ENCODE peak calls at places on chromosomes 6 and 20, in nine cellular contexts. U, S, I, O, X, E, P, T and F are unnamed samples.

GRCh38 chr20:50309280-50309763 is 118.7 kb downstream of the CEBPB start:
- DNase-seq in U (no peak), S (no peak), I (no peak), O (no peak), X (no peak), E (no peak), P (no peak), T (no peak), F (no peak)

GRCh38 chr6:148217051-148217450 is 125.6 kb upstream of the SASH1 start:
- DNase-seq in U (no peak), S (no peak), I (no peak), O (no peak), X (no peak), E (no peak), P (no peak), T (no peak), F (no peak)

GRCh38 chr6:112216699-112217551 is 37.4 kb downstream of the LAMA4 start:
- DNase-seq in U (no peak), S (no peak), I (no peak), O (peak), X (no peak), E (no peak), P (no peak), T (no peak), F (no peak)

GRCh38 chr20:62551408-62552323 is 75.9 kb upstream of the GATA5 start:
- DNase-seq in U (no peak), S (no peak), I (no peak), O (no peak), X (no peak), E (peak), P (no peak), T (no peak), F (no peak)

GRCh38 chr6:128303870-128304269 is 216.5 kb downstream of the PTPRK start:
- DNase-seq in U (no peak), S (no peak), I (no peak), O (no peak), X (no peak), E (no peak), P (no peak), T (no peak), F (no peak)

GRCh38 chr6:1890987-1891386 is 281.3 kb downstream of the FOXC1 start:
- DNase-seq in U (no peak), S (no peak), I (no peak), O (no peak), X (no peak), E (no peak), P (no peak), T (no peak), F (no peak)

GRCh38 chr6:82283771-82284420 is 36.4 kb upstream of the IBTK start:
- DNase-seq in U (no peak), S (no peak), I (no peak), O (no peak), X (no peak), E (no peak), P (no peak), T (no peak), F (no peak)

GRCh38 chr6:29964904-29965872 is 22.9 kb downstream of the HLA-A start:
- DNase-seq in U (peak), S (peak), I (peak), O (peak), X (peak), E (peak), P (peak), T (peak), F (peak)

GRCh38 chr20:59835448-59836395 is 97.7 kb downstream of the SYCP2 start:
- DNase-seq in U (peak), S (peak), I (no peak), O (peak), X (peak), E (peak), P (no peak), T (peak), F (no peak)

GRCh38 chr6:41505084-41506049 is 40.8 kb upstream of the FOXP4 start:
- DNase-seq in U (peak), S (peak), I (peak), O (peak), X (peak), E (peak), P (peak), T (peak), F (peak)

GRCh38 chr6:133635447-133635846 is 253.5 kb upstream of the TCF21 start:
- DNase-seq in U (no peak), S (no peak), I (no peak), O (no peak), X (no peak), E (no peak), P (no peak), T (no peak), F (no peak)

DNA sequence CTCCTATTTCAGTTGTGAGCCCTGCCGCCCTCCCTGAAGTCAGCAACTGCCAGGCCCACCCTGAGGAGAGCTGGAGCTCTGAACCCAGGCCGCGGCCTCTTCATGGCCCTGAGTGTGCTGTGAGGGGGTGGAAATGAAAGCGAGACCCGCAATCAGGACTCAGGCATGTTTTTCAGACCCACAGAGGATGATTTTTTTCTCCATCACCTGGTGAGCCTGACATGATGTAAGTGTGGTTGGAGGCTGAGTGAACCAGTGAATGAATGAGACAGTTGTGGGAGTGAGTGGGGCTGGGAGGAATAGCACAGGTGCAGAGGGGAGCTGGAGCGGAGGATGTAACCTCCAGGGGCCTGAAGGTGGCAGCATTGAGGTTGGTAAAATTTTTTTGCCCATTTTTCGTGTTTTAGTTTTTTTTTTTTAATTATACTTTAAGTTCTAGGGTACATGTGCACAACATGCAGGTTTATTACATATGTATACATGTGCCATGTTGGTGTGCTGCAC is 18.3 kb downstream of the RAET1L start:
- DNase-seq in U (peak), S (no peak), I (no peak), O (no peak), X (no peak), E (no peak), P (no peak), T (no peak), F (no peak)
- TF ChIP-seq CTCF in U (no peak), S (peak), I (peak), O (peak), X (peak), E (peak), P (peak), T (peak), F (peak)

GRCh38 chr6:100096356-100096755 is 102.3 kb upstream of the MCHR2 start:
- DNase-seq in U (no peak), S (no peak), I (no peak), O (no peak), X (no peak), E (no peak), P (no peak), T (no peak), F (no peak)

GRCh38 chr6:100100776-100101175 is 106.8 kb upstream of the MCHR2 start:
- DNase-seq in U (no peak), S (no peak), I (no peak), O (no peak), X (no peak), E (no peak), P (no peak), T (no peak), F (no peak)

GRCh38 chr6:100101656-100102055 is 107.6 kb upstream of the MCHR2 start:
- DNase-seq in U (no peak), S (no peak), I (no peak), O (no peak), X (no peak), E (no peak), P (no peak), T (no peak), F (no peak)

GRCh38 chr6:100096936-100097335 is 102.9 kb upstream of the MCHR2 start:
- DNase-seq in U (no peak), S (no peak), I (no peak), O (no peak), X (no peak), E (no peak), P (no peak), T (no peak), F (no peak)

DNA sequence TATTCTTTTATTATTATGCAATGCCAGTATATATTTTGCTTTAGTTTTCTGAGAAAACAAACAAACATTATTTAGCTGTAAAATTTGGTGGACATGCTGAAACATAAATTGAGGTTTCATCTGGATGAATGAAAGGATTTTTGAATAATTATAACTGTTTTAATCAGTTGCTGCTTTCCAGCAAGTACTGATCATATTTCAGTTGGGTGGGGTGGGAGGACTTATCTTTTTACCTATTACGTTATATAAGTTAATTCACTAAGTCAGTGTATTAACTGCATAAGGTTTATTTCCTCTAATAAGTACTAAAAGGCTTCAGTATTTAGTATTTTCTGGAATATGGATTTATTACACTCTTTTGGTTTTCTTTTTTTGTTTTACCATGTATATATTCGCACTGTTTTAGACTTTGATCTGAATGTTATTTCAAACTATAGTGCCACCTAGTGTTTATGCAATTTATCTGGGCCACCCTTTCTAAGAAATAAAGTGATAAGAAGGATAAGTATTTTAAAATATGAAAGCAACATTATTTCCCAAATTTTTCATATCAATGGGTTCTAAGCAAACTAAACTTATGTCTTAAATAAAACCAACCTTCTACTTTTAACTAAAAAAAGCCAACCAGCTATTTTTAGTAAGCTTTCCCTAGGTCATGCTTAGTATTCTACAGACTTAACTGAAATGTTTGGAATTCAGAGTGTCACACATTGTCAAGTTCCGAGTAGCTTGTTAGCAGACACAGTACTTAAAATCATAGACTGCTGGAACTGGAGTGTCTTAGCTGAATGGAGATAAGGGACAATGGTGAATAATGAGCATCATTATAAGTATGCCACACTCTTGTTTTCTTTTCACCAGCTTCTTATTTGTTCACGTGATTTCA is 105.4 kb upstream of the MCHR2 start:
- DNase-seq in U (no peak), S (no peak), I (no peak), O (peak), X (no peak), E (no peak), P (no peak), T (no peak), F (no peak)
- TF ChIP-seq CTCF in U (no peak), S (peak), I (peak), O (peak), X (no peak), E (no peak), P (peak), T (peak), F (peak)

DNA sequence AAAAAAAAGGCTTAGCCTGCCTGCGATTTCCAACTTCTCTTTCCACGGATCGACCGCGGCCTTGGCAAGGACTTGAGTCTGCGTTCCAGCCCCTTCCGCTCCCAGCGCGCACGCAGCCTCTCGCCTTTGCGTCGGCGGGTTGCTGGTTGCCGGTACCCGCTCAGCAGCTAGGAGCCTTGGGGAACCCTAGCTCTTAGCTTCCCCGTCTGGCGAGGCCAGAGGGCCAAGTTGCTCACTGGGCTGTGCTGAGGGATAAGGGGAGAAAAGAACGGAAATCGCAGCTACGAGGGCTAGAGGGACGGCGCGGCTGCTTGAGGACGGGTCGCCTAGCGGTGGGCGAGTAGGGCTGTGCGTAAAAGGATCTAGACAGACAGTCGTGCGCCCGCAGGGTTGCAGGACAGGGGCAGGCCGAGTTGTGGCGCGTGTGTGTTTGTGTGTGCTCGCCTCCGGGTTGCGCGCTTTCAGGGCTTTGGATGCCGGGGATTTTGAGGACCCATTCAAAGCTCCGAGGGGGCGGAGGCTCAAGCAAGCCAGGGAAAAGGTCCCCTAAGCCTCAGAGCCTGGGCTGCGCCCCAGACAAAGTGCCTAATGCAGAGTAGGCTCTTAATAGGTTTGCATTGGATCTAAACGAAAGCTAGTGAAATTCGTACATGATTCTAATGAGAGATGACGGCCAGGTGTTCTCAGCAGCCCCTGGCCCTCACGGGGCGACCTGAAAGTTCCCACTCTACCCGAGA is 40.5 kb upstream of the OSTM1 start:
- DNase-seq in U (peak), S (peak), I (peak), O (no peak), X (peak), E (peak), P (peak), T (peak), F (peak)
- TF ChIP-seq CTCF in U (no peak), S (no peak), I (no peak), O (no peak), X (no peak), E (no peak), P (peak), T (peak), F (peak)

GRCh38 chr6:113570651-113571050 is 286.5 kb upstream of the MARCKS start:
- DNase-seq in U (no peak), S (no peak), I (no peak), O (no peak), X (no peak), E (no peak), P (no peak), T (no peak), F (no peak)
- TF ChIP-seq CTCF in U (no peak), S (no peak), I (no peak), O (no peak), X (no peak), E (no peak), P (no peak), T (no peak), F (no peak)

DNA sequence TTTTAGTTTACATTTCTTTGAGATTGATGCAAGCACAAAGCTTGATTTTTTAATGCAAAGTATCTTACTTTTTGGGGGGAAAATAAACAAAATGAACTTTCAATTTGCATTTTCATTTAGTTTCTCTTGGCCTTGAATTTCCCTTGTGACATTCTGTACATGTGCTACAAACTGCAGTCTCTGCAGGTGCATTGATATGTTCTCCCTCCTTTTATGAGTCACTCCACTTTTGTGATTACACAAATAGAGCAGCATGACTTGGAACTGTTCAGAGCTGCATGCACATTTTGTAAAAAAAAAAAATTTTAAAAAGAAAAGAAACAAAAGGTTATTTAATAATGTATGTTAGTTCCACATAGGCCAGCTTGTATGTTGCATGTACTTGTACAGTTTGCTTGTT is 220.0 kb upstream of the KCNQ5 start:
- DNase-seq in U (no peak), S (no peak), I (no peak), O (no peak), X (no peak), E (no peak), P (no peak), T (no peak), F (no peak)
- TF ChIP-seq CTCF in U (no peak), S (no peak), I (no peak), O (no peak), X (no peak), E (no peak), P (no peak), T (no peak), F (no peak)

DNA sequence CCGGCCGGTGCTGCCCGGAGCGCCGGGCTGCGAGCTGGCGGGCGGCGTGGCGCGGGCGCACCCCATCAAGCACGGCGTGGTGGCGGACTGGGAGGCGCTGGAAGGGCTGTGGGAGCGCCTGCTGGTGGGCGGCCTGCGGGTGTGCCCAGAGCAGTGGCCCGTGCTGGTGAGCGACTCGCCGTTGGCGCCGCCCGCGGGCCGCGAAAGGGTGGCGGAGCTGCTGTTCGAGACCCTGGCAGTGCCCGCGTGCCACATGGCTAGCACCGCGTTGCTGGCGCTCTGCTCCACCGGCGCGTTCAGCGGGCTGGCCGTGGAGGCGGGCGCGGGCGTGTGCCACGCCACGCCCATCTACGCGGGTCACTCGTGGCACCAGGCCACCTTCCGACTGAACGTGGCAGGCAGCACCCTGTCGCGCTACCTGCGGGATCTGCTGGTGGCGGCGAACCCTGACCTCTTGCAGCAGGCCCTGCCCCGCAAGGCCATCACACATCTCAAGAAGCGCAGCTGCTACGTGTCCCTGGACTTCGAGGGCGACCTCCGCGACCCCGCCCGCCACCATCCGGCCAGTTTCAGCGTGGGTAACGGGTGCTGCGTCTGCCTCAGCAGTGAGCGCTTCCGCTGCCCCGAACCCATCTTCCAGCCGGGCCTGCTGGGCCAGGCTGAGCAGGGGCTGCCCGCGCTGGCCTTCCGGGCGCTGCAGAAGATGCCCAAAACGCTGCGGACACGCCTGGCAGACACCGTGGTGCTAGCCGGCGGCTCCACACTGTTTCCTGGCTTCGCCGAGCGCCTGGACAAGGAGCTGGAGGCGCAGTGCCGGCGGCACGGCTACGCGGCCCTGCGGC is 723 bp downstream of the ACTL10 start:
- DNase-seq in U (peak), S (no peak), I (no peak), O (no peak), X (peak), E (no peak), P (no peak), T (no peak), F (peak)
- TF ChIP-seq CTCF in U (no peak), S (no peak), I (peak), O (no peak), X (no peak), E (no peak), P (no peak), T (peak), F (no peak)

GRCh38 chr6:56757585-56757984 is 114.9 kb upstream of the DST start:
- DNase-seq in U (no peak), S (peak), I (no peak), O (no peak), X (no peak), E (no peak), P (no peak), T (no peak), F (no peak)
- TF ChIP-seq CTCF in U (no peak), S (peak), I (peak), O (no peak), X (no peak), E (no peak), P (peak), T (no peak), F (peak)

DNA sequence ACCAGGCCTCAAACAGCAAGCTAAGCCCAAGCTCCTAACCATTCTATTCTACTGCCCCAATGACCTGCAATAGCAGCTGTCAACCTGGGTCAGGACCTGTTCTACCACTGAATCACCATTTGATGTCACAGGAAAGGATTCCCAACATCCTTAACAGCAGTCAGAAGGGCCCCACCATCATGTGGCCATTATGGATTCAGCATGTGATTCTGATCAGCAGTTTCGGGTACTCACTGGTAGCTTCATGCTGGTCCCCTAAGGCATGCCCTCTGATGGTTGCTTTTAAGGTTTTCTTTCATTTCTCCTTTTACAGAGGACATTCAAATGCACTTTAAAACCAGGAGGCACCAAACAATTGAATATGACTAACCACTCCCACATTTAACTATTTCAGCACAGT is 37.3 kb upstream of the MAP7 start:
- DNase-seq in U (no peak), S (no peak), I (no peak), O (no peak), X (no peak), E (no peak), P (no peak), T (no peak), F (no peak)
- TF ChIP-seq CTCF in U (no peak), S (no peak), I (no peak), O (no peak), X (no peak), E (no peak), P (no peak), T (no peak), F (no peak)

GRCh38 chr20:17227669-17228623 is 1.1 kb downstream of the PCSK2 start:
- DNase-seq in U (no peak), S (no peak), I (no peak), O (no peak), X (no peak), E (peak), P (no peak), T (peak), F (no peak)
- TF ChIP-seq CTCF in U (no peak), S (no peak), I (no peak), O (no peak), X (no peak), E (no peak), P (no peak), T (no peak), F (no peak)